ENCODE peak calls at places on chromosome 12, in ten cellular contexts. One of them, this sample, is unnamed.

GRCh38 chr12:88362439-88362838 is 217.8 kb downstream of the KITLG start:
- DNase-seq in ascending aorta: no peak
- DNase-seq in PC-9: no peak
- DNase-seq in tibial nerve: no peak
- DNase-seq in cardiac fibroblast: peak
- DNase-seq in left ventricle myocardium inferior: no peak
- DNase-seq in AG10803: peak
- DNase-seq in fibroblast of lung: no peak
- DNase-seq in AG09309: no peak
- DNase-seq in endodermal cell: no peak
- DNase-seq in this sample: peak

GRCh38 chr12:6281081-6281809 is 29.2 kb upstream of the PLEKHG6 start:
- DNase-seq in PC-9: no peak
- DNase-seq in AG10803: no peak
- DNase-seq in AG09309: no peak
- DNase-seq in endodermal cell: peak
- DNase-seq in ascending aorta: no peak
- DNase-seq in cardiac fibroblast: peak
- DNase-seq in tibial nerve: no peak
- DNase-seq in left ventricle myocardium inferior: no peak
- DNase-seq in fibroblast of lung: no peak
- DNase-seq in this sample: no peak

GRCh38 chr12:119340604-119341003 is 6.1 kb downstream of the CCDC60 start:
- DNase-seq in AG09309: no peak
- DNase-seq in PC-9: no peak
- DNase-seq in fibroblast of lung: no peak
- DNase-seq in ascending aorta: no peak
- DNase-seq in endodermal cell: no peak
- DNase-seq in AG10803: no peak
- DNase-seq in left ventricle myocardium inferior: no peak
- DNase-seq in tibial nerve: no peak
- DNase-seq in cardiac fibroblast: no peak
- DNase-seq in this sample: no peak

GRCh38 chr12:49801141-49802063 is 26.8 kb downstream of the NCKAP5L start:
- DNase-seq in cardiac fibroblast: no peak
- DNase-seq in tibial nerve: no peak
- DNase-seq in left ventricle myocardium inferior: no peak
- DNase-seq in PC-9: no peak
- DNase-seq in AG10803: no peak
- DNase-seq in ascending aorta: no peak
- DNase-seq in AG09309: no peak
- DNase-seq in endodermal cell: no peak
- DNase-seq in fibroblast of lung: no peak
- DNase-seq in this sample: no peak

GRCh38 chr12:89597770-89598169 is 71.9 kb upstream of the POC1B start:
- DNase-seq in left ventricle myocardium inferior: no peak
- DNase-seq in ascending aorta: no peak
- DNase-seq in endodermal cell: no peak
- DNase-seq in PC-9: no peak
- DNase-seq in AG09309: no peak
- DNase-seq in cardiac fibroblast: no peak
- DNase-seq in tibial nerve: no peak
- DNase-seq in fibroblast of lung: no peak
- DNase-seq in AG10803: no peak
- DNase-seq in this sample: no peak

GRCh38 chr12:30026621-30027234 is 243.0 kb upstream of the TMTC1 start:
- DNase-seq in left ventricle myocardium inferior: no peak
- DNase-seq in cardiac fibroblast: peak
- DNase-seq in AG09309: peak
- DNase-seq in AG10803: peak
- DNase-seq in ascending aorta: no peak
- DNase-seq in endodermal cell: no peak
- DNase-seq in tibial nerve: no peak
- DNase-seq in fibroblast of lung: peak
- DNase-seq in PC-9: peak
- DNase-seq in this sample: peak

GRCh38 chr12:3135522-3136461 is 58.6 kb downstream of the TSPAN9 start:
- DNase-seq in ascending aorta: no peak
- DNase-seq in fibroblast of lung: peak
- DNase-seq in endodermal cell: peak
- DNase-seq in PC-9: peak
- DNase-seq in cardiac fibroblast: peak
- DNase-seq in AG09309: peak
- DNase-seq in AG10803: peak
- DNase-seq in left ventricle myocardium inferior: no peak
- DNase-seq in tibial nerve: peak
- DNase-seq in this sample: peak

GRCh38 chr12:57516617-57517153 is 3.6 kb downstream of the DDIT3 start:
- DNase-seq in tibial nerve: no peak
- DNase-seq in AG10803: no peak
- DNase-seq in left ventricle myocardium inferior: no peak
- DNase-seq in cardiac fibroblast: no peak
- DNase-seq in ascending aorta: no peak
- DNase-seq in AG09309: no peak
- DNase-seq in fibroblast of lung: no peak
- DNase-seq in endodermal cell: no peak
- DNase-seq in PC-9: no peak
- DNase-seq in this sample: no peak

GRCh38 chr12:104747956-104748355 is 210.1 kb downstream of the SLC41A2 start:
- DNase-seq in PC-9: no peak
- DNase-seq in ascending aorta: no peak
- DNase-seq in tibial nerve: no peak
- DNase-seq in AG09309: no peak
- DNase-seq in left ventricle myocardium inferior: no peak
- DNase-seq in fibroblast of lung: no peak
- DNase-seq in cardiac fibroblast: no peak
- DNase-seq in AG10803: no peak
- DNase-seq in endodermal cell: peak
- DNase-seq in this sample: no peak

GRCh38 chr12:2607881-2608607 is 186.7 kb upstream of the FKBP4 start:
- DNase-seq in AG09309: no peak
- DNase-seq in fibroblast of lung: no peak
- DNase-seq in tibial nerve: no peak
- DNase-seq in ascending aorta: no peak
- DNase-seq in cardiac fibroblast: no peak
- DNase-seq in AG10803: no peak
- DNase-seq in endodermal cell: no peak
- DNase-seq in left ventricle myocardium inferior: no peak
- DNase-seq in PC-9: no peak
- DNase-seq in this sample: peak

GRCh38 chr12:67046062-67046461 is 223.1 kb upstream of the CAND1 start:
- DNase-seq in tibial nerve: no peak
- DNase-seq in PC-9: no peak
- DNase-seq in endodermal cell: no peak
- DNase-seq in fibroblast of lung: no peak
- DNase-seq in left ventricle myocardium inferior: no peak
- DNase-seq in AG10803: no peak
- DNase-seq in AG09309: no peak
- DNase-seq in ascending aorta: no peak
- DNase-seq in cardiac fibroblast: no peak
- DNase-seq in this sample: no peak

GRCh38 chr12:26298785-26299621 is 103.6 kb downstream of the SSPN start:
- DNase-seq in fibroblast of lung: peak
- DNase-seq in ascending aorta: no peak
- DNase-seq in AG09309: no peak
- DNase-seq in tibial nerve: no peak
- DNase-seq in left ventricle myocardium inferior: no peak
- DNase-seq in endodermal cell: no peak
- DNase-seq in PC-9: peak
- DNase-seq in cardiac fibroblast: peak
- DNase-seq in AG10803: peak
- DNase-seq in this sample: peak

GRCh38 chr12:4809449-4810218 is 89.4 kb downstream of the GALNT8 start:
- DNase-seq in PC-9: no peak
- DNase-seq in endodermal cell: peak
- DNase-seq in cardiac fibroblast: no peak
- DNase-seq in AG09309: no peak
- DNase-seq in fibroblast of lung: no peak
- DNase-seq in AG10803: no peak
- DNase-seq in left ventricle myocardium inferior: no peak
- DNase-seq in tibial nerve: no peak
- DNase-seq in ascending aorta: no peak
- DNase-seq in this sample: no peak

GRCh38 chr12:46269429-46270241 is 792 bp upstream of the SLC38A1 start:
- DNase-seq in left ventricle myocardium inferior: no peak
- DNase-seq in endodermal cell: peak
- DNase-seq in PC-9: peak
- DNase-seq in AG10803: no peak
- DNase-seq in ascending aorta: no peak
- DNase-seq in fibroblast of lung: no peak
- DNase-seq in AG09309: no peak
- DNase-seq in tibial nerve: no peak
- DNase-seq in cardiac fibroblast: no peak
- DNase-seq in this sample: peak
- H3K4me3 ChIP-seq in left ventricle myocardium inferior: peak
- H3K4me3 ChIP-seq in endodermal cell: peak
- H3K4me3 ChIP-seq in PC-9: peak
- H3K4me3 ChIP-seq in AG10803: peak
- H3K4me3 ChIP-seq in ascending aorta: peak
- H3K4me3 ChIP-seq in fibroblast of lung: peak
- H3K4me3 ChIP-seq in AG09309: peak
- H3K4me3 ChIP-seq in tibial nerve: peak
- H3K4me3 ChIP-seq in cardiac fibroblast: peak
- H3K4me3 ChIP-seq in this sample: peak

GRCh38 chr12:69087986-69088385 is 151.4 kb upstream of the CPSF6 start:
- DNase-seq in fibroblast of lung: no peak
- DNase-seq in AG10803: no peak
- DNase-seq in endodermal cell: no peak
- DNase-seq in tibial nerve: no peak
- DNase-seq in cardiac fibroblast: no peak
- DNase-seq in left ventricle myocardium inferior: no peak
- DNase-seq in AG09309: no peak
- DNase-seq in PC-9: no peak
- DNase-seq in ascending aorta: no peak
- DNase-seq in this sample: no peak

GRCh38 chr12:69095765-69096477 is 143.4 kb upstream of the CPSF6 start:
- DNase-seq in tibial nerve: no peak
- DNase-seq in AG10803: no peak
- DNase-seq in fibroblast of lung: no peak
- DNase-seq in endodermal cell: no peak
- DNase-seq in PC-9: no peak
- DNase-seq in AG09309: no peak
- DNase-seq in left ventricle myocardium inferior: no peak
- DNase-seq in cardiac fibroblast: peak
- DNase-seq in ascending aorta: no peak
- DNase-seq in this sample: no peak

GRCh38 chr12:69094606-69095216 is 144.7 kb upstream of the CPSF6 start:
- DNase-seq in AG10803: no peak
- DNase-seq in cardiac fibroblast: no peak
- DNase-seq in fibroblast of lung: no peak
- DNase-seq in AG09309: no peak
- DNase-seq in ascending aorta: no peak
- DNase-seq in tibial nerve: no peak
- DNase-seq in left ventricle myocardium inferior: no peak
- DNase-seq in endodermal cell: no peak
- DNase-seq in PC-9: no peak
- DNase-seq in this sample: no peak

GRCh38 chr12:69092137-69092536 is 147.2 kb upstream of the CPSF6 start:
- DNase-seq in AG10803: no peak
- DNase-seq in tibial nerve: no peak
- DNase-seq in cardiac fibroblast: no peak
- DNase-seq in fibroblast of lung: no peak
- DNase-seq in AG09309: no peak
- DNase-seq in PC-9: no peak
- DNase-seq in left ventricle myocardium inferior: no peak
- DNase-seq in endodermal cell: no peak
- DNase-seq in ascending aorta: no peak
- DNase-seq in this sample: no peak

DNA sequence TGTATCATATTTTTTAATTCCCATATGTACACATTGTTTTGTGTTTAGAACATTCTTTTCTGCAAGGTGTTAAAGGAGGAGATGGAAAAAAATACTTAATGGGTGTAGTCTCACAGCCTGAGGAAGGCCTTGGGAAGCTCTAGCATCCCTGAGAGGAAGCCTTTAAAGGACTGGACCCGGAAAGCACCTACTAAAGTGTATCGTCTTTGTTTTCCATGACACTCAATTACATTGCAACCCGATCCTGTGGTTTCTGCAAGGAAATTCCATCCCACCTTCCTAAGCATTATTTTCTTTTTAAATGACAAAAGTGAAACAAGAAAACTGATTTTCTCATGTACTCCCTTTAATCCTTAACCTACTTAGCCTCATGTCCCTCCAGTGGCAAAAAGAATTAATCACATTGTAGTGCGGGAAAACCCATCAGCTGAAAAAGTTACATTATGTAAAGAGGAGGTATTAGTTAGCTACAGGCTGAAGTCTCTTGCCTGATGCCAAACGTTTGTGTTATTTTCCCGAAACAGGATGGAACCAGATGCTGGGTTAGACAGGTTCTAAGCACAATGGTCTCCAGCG is 147.8 kb upstream of the CPSF6 start:
- DNase-seq in AG10803: no peak
- DNase-seq in AG09309: no peak
- DNase-seq in ascending aorta: no peak
- DNase-seq in PC-9: no peak
- DNase-seq in endodermal cell: no peak
- DNase-seq in tibial nerve: no peak
- DNase-seq in fibroblast of lung: no peak
- DNase-seq in cardiac fibroblast: no peak
- DNase-seq in left ventricle myocardium inferior: no peak
- DNase-seq in this sample: no peak
- TF ChIP-seq CTCF in AG10803: peak
- TF ChIP-seq CTCF in AG09309: no peak
- TF ChIP-seq CTCF in ascending aorta: no peak
- TF ChIP-seq CTCF in PC-9: no peak
- TF ChIP-seq CTCF in endodermal cell: peak
- TF ChIP-seq CTCF in tibial nerve: no peak
- TF ChIP-seq CTCF in fibroblast of lung: no peak
- TF ChIP-seq CTCF in cardiac fibroblast: no peak
- TF ChIP-seq CTCF in left ventricle myocardium inferior: no peak
- TF ChIP-seq CTCF in this sample: no peak

DNA sequence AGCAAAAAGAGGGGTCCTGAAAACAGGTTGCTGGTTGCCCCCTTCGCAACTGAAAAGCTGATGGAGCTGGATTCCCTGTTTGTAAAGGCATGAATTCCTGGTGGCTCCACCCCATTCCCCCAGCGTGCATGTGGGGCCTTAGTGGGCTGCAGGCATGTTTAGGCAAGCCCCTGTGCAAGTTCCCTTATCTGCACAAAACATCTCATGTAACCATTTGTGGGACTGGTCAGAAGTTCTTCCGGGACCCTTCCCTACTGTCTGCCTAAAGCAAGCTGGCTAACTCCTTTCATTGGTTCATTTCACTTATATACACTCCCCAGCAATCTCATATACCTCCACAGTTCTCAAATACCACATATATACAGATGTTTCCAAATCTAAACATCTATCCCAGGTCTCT is 24.0 kb upstream of the HIGD1C start:
- DNase-seq in PC-9: no peak
- DNase-seq in fibroblast of lung: peak
- DNase-seq in AG10803: no peak
- DNase-seq in tibial nerve: no peak
- DNase-seq in left ventricle myocardium inferior: no peak
- DNase-seq in AG09309: no peak
- DNase-seq in ascending aorta: no peak
- DNase-seq in cardiac fibroblast: no peak
- DNase-seq in endodermal cell: no peak
- DNase-seq in this sample: peak
- H3K4me3 ChIP-seq in PC-9: no peak
- H3K4me3 ChIP-seq in fibroblast of lung: peak
- H3K4me3 ChIP-seq in AG10803: no peak
- H3K4me3 ChIP-seq in tibial nerve: peak
- H3K4me3 ChIP-seq in left ventricle myocardium inferior: peak
- H3K4me3 ChIP-seq in AG09309: no peak
- H3K4me3 ChIP-seq in ascending aorta: peak
- H3K4me3 ChIP-seq in cardiac fibroblast: no peak
- H3K4me3 ChIP-seq in endodermal cell: no peak
- H3K4me3 ChIP-seq in this sample: peak

GRCh38 chr12:124501080-124501642 is 66.3 kb downstream of the NCOR2 start:
- DNase-seq in AG10803: no peak
- DNase-seq in cardiac fibroblast: no peak
- DNase-seq in ascending aorta: no peak
- DNase-seq in PC-9: no peak
- DNase-seq in fibroblast of lung: no peak
- DNase-seq in endodermal cell: peak
- DNase-seq in AG09309: no peak
- DNase-seq in tibial nerve: no peak
- DNase-seq in left ventricle myocardium inferior: no peak
- DNase-seq in this sample: no peak
- TF ChIP-seq CTCF in AG10803: no peak
- TF ChIP-seq CTCF in cardiac fibroblast: no peak
- TF ChIP-seq CTCF in ascending aorta: no peak
- TF ChIP-seq CTCF in PC-9: no peak
- TF ChIP-seq CTCF in fibroblast of lung: no peak
- TF ChIP-seq CTCF in endodermal cell: no peak
- TF ChIP-seq CTCF in AG09309: no peak
- TF ChIP-seq CTCF in tibial nerve: no peak
- TF ChIP-seq CTCF in left ventricle myocardium inferior: no peak
- TF ChIP-seq CTCF in this sample: no peak

This sample was measured in choroid plexus epithelial cell.